ENCODE peak calls at places on chromosomes 3 and 15, in ten cellular contexts. L is fibroblast of pulmonary artery, I is IMR-90, Y is H7, K is skeletal muscle cell, U is cardiac fibroblast, S is NT2/D1, V is lower leg skin, Q is astrocyte of the spinal cord, R is kidney. X is an unnamed sample.

GRCh38 chr15:74866090-74866489 is 7.1 kb downstream of the SCAMP2 start:
- DNase-seq in L (peak), I (peak), Y (no peak), K (no peak), U (peak), S (no peak), V (peak), Q (peak), R (no peak), X (peak)

GRCh38 chr3:146682176-146682575 is 77.0 kb upstream of the PLSCR5 start:
- DNase-seq in L (peak), I (peak), Y (no peak), K (peak), U (peak), S (no peak), V (no peak), Q (peak), R (no peak), X (peak)

GRCh38 chr3:58004972-58005371 is 3.2 kb upstream of the FLNB start:
- DNase-seq in L (no peak), I (peak), Y (no peak), K (no peak), U (no peak), S (no peak), V (no peak), Q (peak), R (no peak), X (no peak)

GRCh38 chr15:38217181-38217580 is 35.5 kb upstream of the SPRED1 start:
- DNase-seq in L (peak), I (peak), Y (no peak), K (peak), U (peak), S (no peak), V (no peak), Q (peak), R (no peak), X (peak)

GRCh38 chr3:44478055-44478468 is 592 bp upstream of the ZNF445 start:
- DNase-seq in L (no peak), I (no peak), Y (peak), K (no peak), U (no peak), S (no peak), V (no peak), Q (no peak), R (no peak), X (no peak)

GRCh38 chr15:84811151-84811550 is 6.0 kb upstream of the ALPK3 start:
- DNase-seq in L (no peak), I (no peak), Y (no peak), K (no peak), U (no peak), S (no peak), V (no peak), Q (no peak), R (no peak), X (no peak)

GRCh38 chr15:38795471-38796245 is 231.0 kb upstream of the RASGRP1 start:
- DNase-seq in L (peak), I (peak), Y (no peak), K (no peak), U (peak), S (no peak), V (no peak), Q (no peak), R (no peak), X (no peak)

GRCh38 chr3:48155122-48155521 is 33.1 kb downstream of the CDC25A start:
- DNase-seq in L (peak), I (peak), Y (no peak), K (peak), U (peak), S (no peak), V (no peak), Q (peak), R (no peak), X (no peak)

GRCh38 chr15:65029736-65030208 is 333 bp upstream of the MTFMT start:
- DNase-seq in L (no peak), I (no peak), Y (no peak), K (no peak), U (no peak), S (no peak), V (no peak), Q (no peak), R (no peak), X (no peak)
- H3K4me3 ChIP-seq in L (peak), I (peak), Y (no peak), K (peak), U (no peak), S (no peak), V (no peak), Q (no peak), R (no peak), X (no peak)

GRCh38 chr3:141384575-141384974 is 16.3 kb downstream of the ZBTB38 start:
- DNase-seq in L (no peak), I (no peak), Y (no peak), K (no peak), U (no peak), S (no peak), V (no peak), Q (no peak), R (no peak), X (no peak)

GRCh38 chr3:141385386-141386079 is 17.2 kb downstream of the ZBTB38 start:
- DNase-seq in L (peak), I (peak), Y (no peak), K (no peak), U (peak), S (no peak), V (no peak), Q (peak), R (no peak), X (no peak)

GRCh38 chr3:141387446-141388030 is 19.2 kb downstream of the ZBTB38 start:
- DNase-seq in L (no peak), I (no peak), Y (no peak), K (no peak), U (no peak), S (no peak), V (no peak), Q (no peak), R (no peak), X (no peak)

GRCh38 chr3:141386611-141387110 is 18.4 kb downstream of the ZBTB38 start:
- DNase-seq in L (peak), I (peak), Y (no peak), K (no peak), U (peak), S (no peak), V (no peak), Q (no peak), R (no peak), X (no peak)

GRCh38 chr3:141386080-141386594 is 17.8 kb downstream of the ZBTB38 start:
- DNase-seq in L (no peak), I (no peak), Y (no peak), K (no peak), U (no peak), S (no peak), V (no peak), Q (no peak), R (no peak), X (no peak)
- H3K4me3 ChIP-seq in L (peak), I (peak), Y (no peak), K (peak), U (peak), S (no peak), V (no peak), Q (peak), R (no peak), X (peak)

GRCh38 chr15:62940359-62940754 is 102.2 kb upstream of the TPM1 start:
- DNase-seq in L (no peak), I (no peak), Y (no peak), K (no peak), U (no peak), S (no peak), V (no peak), Q (no peak), R (no peak), X (no peak)
- H3K4me3 ChIP-seq in L (no peak), I (no peak), Y (no peak), K (no peak), U (no peak), S (no peak), V (no peak), Q (no peak), R (no peak), X (no peak)

GRCh38 chr3:152272771-152273242 is 4.1 kb downstream of the MBNL1 start:
- DNase-seq in L (peak), I (peak), Y (no peak), K (peak), U (peak), S (no peak), V (no peak), Q (peak), R (no peak), X (peak)

GRCh38 chr3:152270944-152271343 is 2.2 kb downstream of the MBNL1 start:
- DNase-seq in L (no peak), I (no peak), Y (no peak), K (no peak), U (no peak), S (no peak), V (no peak), Q (no peak), R (no peak), X (no peak)

GRCh38 chr3:152270145-152270870 is 1.6 kb downstream of the MBNL1 start:
- DNase-seq in L (peak), I (no peak), Y (no peak), K (no peak), U (no peak), S (no peak), V (no peak), Q (no peak), R (no peak), X (no peak)

GRCh38 chr3:152269423-152270144 is 855 bp downstream of the MBNL1 start:
- DNase-seq in L (peak), I (peak), Y (peak), K (peak), U (peak), S (no peak), V (peak), Q (peak), R (peak), X (peak)

DNA sequence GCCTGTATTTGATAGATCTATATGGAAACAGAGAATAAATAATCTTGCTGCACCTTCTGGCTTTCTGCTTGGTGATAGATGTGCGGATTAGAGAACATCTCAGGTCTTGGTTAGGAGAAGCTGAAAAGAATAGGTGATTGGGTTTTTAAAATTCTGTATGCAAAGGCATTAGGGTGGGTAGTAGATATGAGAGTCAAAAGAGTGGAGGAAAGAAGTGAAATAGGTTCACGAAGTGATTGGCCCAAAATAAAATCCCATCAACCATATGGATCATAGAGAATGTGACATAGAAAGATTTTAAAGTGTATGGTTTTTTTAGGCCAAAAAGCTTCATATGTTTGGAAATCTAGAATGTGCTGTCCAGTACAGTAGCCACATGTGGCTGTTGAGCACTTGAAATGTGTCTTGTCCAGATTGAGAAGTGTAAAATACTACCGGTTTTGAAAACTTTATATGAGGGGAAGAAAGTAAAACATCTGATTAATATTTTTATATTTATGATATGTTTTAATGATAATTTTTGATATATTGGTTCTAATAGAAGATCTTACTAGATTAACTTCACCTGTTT is 2.8 kb downstream of the MBNL1 start:
- DNase-seq in L (no peak), I (no peak), Y (no peak), K (no peak), U (no peak), S (no peak), V (no peak), Q (no peak), R (no peak), X (no peak)
- H3K4me3 ChIP-seq in L (peak), I (peak), Y (no peak), K (peak), U (peak), S (no peak), V (no peak), Q (peak), R (peak), X (no peak)

GRCh38 chr3:26460975-26461374 is 161.6 kb upstream of the LRRC3B start:
- DNase-seq in L (no peak), I (no peak), Y (no peak), K (no peak), U (no peak), S (no peak), V (no peak), Q (no peak), R (no peak), X (no peak)
- H3K4me3 ChIP-seq in L (no peak), I (no peak), Y (no peak), K (no peak), U (no peak), S (no peak), V (no peak), Q (no peak), R (no peak), X (no peak)

GRCh38 chr3:13283877-13284264 is 136.3 kb downstream of the NUP210 start:
- DNase-seq in L (no peak), I (no peak), Y (no peak), K (no peak), U (no peak), S (no peak), V (no peak), Q (no peak), R (no peak), X (no peak)
- H3K4me3 ChIP-seq in L (no peak), I (no peak), Y (no peak), K (no peak), U (no peak), S (peak), V (no peak), Q (no peak), R (no peak), X (no peak)

GRCh38 chr15:68276668-68277067 is 877 bp upstream of the FEM1B start:
- DNase-seq in L (no peak), I (no peak), Y (no peak), K (no peak), U (no peak), S (no peak), V (no peak), Q (no peak), R (no peak), X (no peak)
- H3K4me3 ChIP-seq in L (peak), I (peak), Y (peak), K (peak), U (peak), S (peak), V (peak), Q (peak), R (peak), X (peak)

DNA sequence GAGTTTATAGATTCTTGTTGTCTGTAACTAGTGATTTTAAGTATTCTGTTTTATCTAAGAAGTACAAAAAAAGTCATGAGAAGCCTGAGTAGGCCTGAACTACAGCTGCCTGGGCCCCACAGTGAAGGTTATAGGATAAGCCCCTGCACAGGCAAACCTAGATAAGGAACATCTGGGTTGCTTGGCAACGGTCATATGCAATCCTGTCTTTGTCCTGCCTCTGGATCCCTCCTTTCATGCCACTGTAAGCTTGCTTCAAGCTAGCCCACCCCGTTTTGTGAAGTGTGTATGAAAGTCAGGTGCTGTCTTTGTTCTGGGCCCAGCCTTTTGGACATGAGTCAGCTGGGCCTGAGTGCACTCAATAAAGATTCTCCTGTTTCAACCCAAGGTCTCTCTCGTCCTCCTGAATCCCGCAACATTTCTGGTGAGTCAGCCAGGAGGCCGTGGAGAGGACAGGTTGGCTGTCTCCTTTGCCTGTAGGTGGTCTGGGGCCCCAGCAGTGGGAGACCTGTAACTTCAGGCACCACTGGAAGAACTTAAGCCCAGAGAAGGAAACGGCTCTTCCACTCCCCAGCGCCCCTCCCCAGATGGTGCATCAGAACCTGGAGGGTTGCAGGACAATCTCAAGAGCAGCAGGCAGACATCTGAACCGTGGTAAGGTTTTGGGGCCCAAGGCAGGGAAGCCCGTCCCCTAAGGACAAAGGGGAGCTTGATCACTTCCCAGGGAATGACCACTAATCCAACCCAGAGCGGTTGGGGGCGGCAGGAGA is 8.2 kb upstream of the SLC9C1 start:
- DNase-seq in L (peak), I (peak), Y (no peak), K (no peak), U (peak), S (no peak), V (no peak), Q (no peak), R (no peak), X (no peak)
- H3K4me3 ChIP-seq in L (no peak), I (no peak), Y (peak), K (no peak), U (peak), S (peak), V (no peak), Q (no peak), R (no peak), X (no peak)